ENCODE peak calls at places on chromosomes 1 and 21, in six cellular contexts. I is fibroblast of mammary gland; N is activated CD4-positive, alpha-beta T cell treated with anti-CD3 and anti-CD28 coated beads, Interleukin-2, amount 10 ng/mL, durations not matched to agents 7 days and 5 days; O is MCF 10A; Z is aorta; E is left lobe of liver. T is an unnamed sample.

GRCh38 chr21:27397578-27397977 is 430.7 kb upstream of the ADAMTS5 start:
- DNase-seq in O (no peak), N (no peak), E (no peak), Z (no peak), I (no peak), T (no peak)

GRCh38 chr1:201282931-201283829 is at the start of gene PKP1:
- DNase-seq in I (no peak), E (no peak), O (no peak), N (no peak), Z (peak), T (peak)

GRCh38 chr1:87017994-87018672 is 103.7 kb downstream of the HS2ST1 start:
- DNase-seq in O (no peak), I (peak), E (no peak), Z (no peak), N (no peak), T (no peak)

GRCh38 chr1:155218854-155219591 is 10.5 kb downstream of the MTX1 start:
- DNase-seq in Z (no peak), N (peak), O (peak), I (peak), E (no peak), T (peak)

GRCh38 chr1:54837002-54837853 is 36.1 kb upstream of the TTC22 start:
- DNase-seq in E (peak), N (no peak), Z (no peak), O (no peak), I (no peak), T (no peak)

GRCh38 chr1:212155219-212155618 is 119.7 kb downstream of the DTL start:
- DNase-seq in I (no peak), O (no peak), Z (no peak), N (no peak), E (no peak), T (no peak)

GRCh38 chr1:155657463-155657862 is 31.1 kb downstream of the YY1AP1 start:
- DNase-seq in O (no peak), Z (no peak), I (no peak), N (no peak), E (no peak), T (no peak)

GRCh38 chr1:37047487-37047886 is 13.2 kb upstream of the GRIK3 start:
- DNase-seq in N (no peak), Z (no peak), O (no peak), I (no peak), E (no peak), T (no peak)

GRCh38 chr1:68104155-68104554 is 53.7 kb upstream of the DIRAS3 start:
- DNase-seq in E (no peak), Z (no peak), N (no peak), I (peak), O (no peak), T (no peak)

GRCh38 chr1:186865253-186865652 is 36.5 kb downstream of the PLA2G4A start:
- DNase-seq in Z (no peak), E (no peak), O (no peak), N (no peak), I (no peak), T (no peak)

GRCh38 chr1:43472087-43472462 is 18.3 kb upstream of the HYI start:
- DNase-seq in E (no peak), I (no peak), O (no peak), N (no peak), Z (no peak), T (no peak)

GRCh38 chr1:176517484-176517883 is 54.5 kb downstream of the PAPPA2 start:
- DNase-seq in N (no peak), Z (no peak), O (peak), E (no peak), I (peak), T (no peak)

T was measured in testis.